ENCODE peak calls at places on chromosome X, in eight cellular contexts. A is AG10803, G is IMR-90, C is retinal pigment epithelial cell, Z is occipital lobe, D is MV-4-11, K is AG09319, N is colonic mucosa. E is an unnamed sample.

GRCh38 chrX:47226531-47227333 is 6.1 kb upstream of the USP11 start:
- DNase-seq in A (no peak), G (no peak), C (no peak), Z (no peak), D (no peak), K (no peak), N (no peak), E (no peak)

GRCh38 chrX:41452972-41453371 is 5.8 kb downstream of the NYX start:
- DNase-seq in A (peak; percentile 79), G (peak; percentile 45), C (no peak), Z (no peak), D (no peak), K (peak; percentile 52), N (no peak), E (no peak)

GRCh38 chrX:136975642-136976518 is 57.9 kb downstream of the GPR101 start:
- DNase-seq in A (no peak), G (no peak), C (no peak), Z (no peak), D (no peak), K (no peak), N (no peak), E (no peak)

GRCh38 chrX:107675823-107676555 is 47.7 kb downstream of the PRPS1 start:
- DNase-seq in A (peak; percentile 50), G (peak; percentile 35), C (no peak), Z (no peak), D (peak; percentile 80), K (no peak), N (no peak), E (no peak)

GRCh38 chrX:122906726-122907125 is 277.4 kb upstream of the GRIA3 start:
- DNase-seq in A (no peak), G (no peak), C (no peak), Z (no peak), D (no peak), K (no peak), N (no peak), E (no peak)

GRCh38 chrX:17824980-17825379 is 36.1 kb downstream of the RAI2 start:
- DNase-seq in A (no peak), G (no peak), C (no peak), Z (no peak), D (no peak), K (no peak), N (no peak), E (no peak)

GRCh38 chrX:78796916-78797315 is 49.4 kb downstream of the LPAR4 start:
- DNase-seq in A (no peak), G (no peak), C (no peak), Z (no peak), D (no peak), K (no peak), N (no peak), E (no peak)

GRCh38 chrX:1754077-1754476 is 139.2 kb downstream of the ASMT start:
- DNase-seq in A (peak; percentile 74), G (no peak), C (no peak), Z (no peak), D (no peak), K (peak; percentile 3), N (no peak), E (no peak)

GRCh38 chrX:10922158-10922557 is 189.0 kb upstream of the HCCS start:
- DNase-seq in A (peak; percentile 90), G (peak; percentile 86), C (peak; percentile 65), Z (no peak), D (no peak), K (peak; percentile 64), N (no peak), E (no peak)

GRCh38 chrX:120299928-120300327 is 11.3 kb downstream of the TMEM255A start:
- DNase-seq in A (no peak), G (no peak), C (no peak), Z (no peak), D (peak; percentile 35), K (no peak), N (no peak), E (no peak)

GRCh38 chrX:134547047-134547679 is 87.2 kb downstream of the HPRT1 start:
- DNase-seq in A (peak; percentile 33), G (peak; percentile 43), C (no peak), Z (no peak), D (no peak), K (no peak), N (no peak), E (no peak)

GRCh38 chrX:23434356-23434884 is 99.8 kb downstream of the PTCHD1 start:
- DNase-seq in A (peak; percentile 64), G (peak; percentile 2), C (peak; percentile 6), Z (peak; percentile 9), D (no peak), K (peak; percentile 7), N (peak; percentile 57), E (no peak)

GRCh38 chrX:106933538-106933961 is 13.3 kb downstream of the CLDN2 start:
- DNase-seq in A (no peak), G (peak; percentile 52), C (no peak), Z (no peak), D (no peak), K (no peak), N (peak; percentile 25), E (no peak)

E was measured in esophagus muscularis mucosa.